ENCODE peak calls at places on chromosomes 7 and 10, in seven cellular contexts. J is Caco-2, I is lower lobe of right lung, P is cardiac fibroblast, U is kidney epithelial cell, H is neural crest cell, F is H1. Y is an unnamed sample.

GRCh38 chr7:142880886-142881505 is 4.5 kb downstream of the TRPV6 start:
- DNase-seq in J (peak), I (no peak), P (peak), U (no peak), H (peak), F (peak), Y (no peak)

GRCh38 chr7:36387437-36388345 is 2.0 kb upstream of the ANLN start:
- DNase-seq in J (no peak), I (no peak), P (no peak), U (no peak), H (no peak), F (no peak), Y (no peak)

GRCh38 chr10:60236869-60237524 is 152.7 kb downstream of the ANK3 start:
- DNase-seq in J (no peak), I (peak), P (peak), U (no peak), H (no peak), F (no peak), Y (no peak)

GRCh38 chr10:99966306-99966705 is 43.4 kb downstream of the DNMBP start:
- DNase-seq in J (peak), I (no peak), P (peak), U (peak), H (no peak), F (no peak), Y (no peak)

GRCh38 chr10:74854610-74855009 is 28.2 kb downstream of the KAT6B start:
- DNase-seq in J (no peak), I (no peak), P (no peak), U (no peak), H (no peak), F (no peak), Y (no peak)

GRCh38 chr7:17054836-17055235 is 173.1 kb upstream of the AGR3 start:
- DNase-seq in J (no peak), I (no peak), P (no peak), U (no peak), H (no peak), F (no peak), Y (no peak)

GRCh38 chr10:46094931-46095755 is 49.1 kb upstream of the MSMB start:
- DNase-seq in J (no peak), I (no peak), P (no peak), U (no peak), H (no peak), F (no peak), Y (no peak)

GRCh38 chr10:114520453-114520852 is 116.2 kb upstream of the AFAP1L2 start:
- DNase-seq in J (peak), I (no peak), P (peak), U (peak), H (no peak), F (no peak), Y (no peak)

GRCh38 chr10:21076381-21076780 is 179.3 kb upstream of the NEBL start:
- DNase-seq in J (no peak), I (no peak), P (peak), U (no peak), H (no peak), F (no peak), Y (no peak)

GRCh38 chr7:69892790-69893189 is 294.5 kb downstream of the AUTS2 start:
- DNase-seq in J (no peak), I (no peak), P (no peak), U (no peak), H (no peak), F (no peak), Y (no peak)

GRCh38 chr10:124747745-124748144 is 3.6 kb upstream of the FAM53B start:
- DNase-seq in J (no peak), I (no peak), P (no peak), U (no peak), H (no peak), F (no peak), Y (no peak)

GRCh38 chr10:26622891-26623290 is 74.6 kb upstream of the PDSS1 start:
- DNase-seq in J (no peak), I (no peak), P (no peak), U (no peak), H (no peak), F (no peak), Y (no peak)

GRCh38 chr10:103854687-103855423 is 521 bp downstream of the SH3PXD2A start:
- DNase-seq in J (peak), I (no peak), P (no peak), U (no peak), H (peak), F (peak), Y (no peak)

GRCh38 chr10:96276831-96277230 is 5.5 kb upstream of the BLNK start:
- DNase-seq in J (no peak), I (no peak), P (no peak), U (no peak), H (no peak), F (no peak), Y (no peak)

GRCh38 chr7:22016547-22016946 is 70.8 kb upstream of the CDCA7L start:
- DNase-seq in J (no peak), I (no peak), P (no peak), U (no peak), H (no peak), F (no peak), Y (no peak)

GRCh38 chr10:101143354-101143648 is 12.2 kb downstream of the TLX1 start:
- DNase-seq in J (no peak), I (no peak), P (no peak), U (no peak), H (no peak), F (no peak), Y (no peak)

GRCh38 chr10:125134483-125134848 is 25.9 kb downstream of the CTBP2 start:
- DNase-seq in J (no peak), I (no peak), P (no peak), U (no peak), H (no peak), F (no peak), Y (no peak)

GRCh38 chr7:131008840-131009651 is 275.0 kb upstream of the KLF14 start:
- DNase-seq in J (no peak), I (no peak), P (no peak), U (no peak), H (no peak), F (no peak), Y (no peak)

GRCh38 chr7:13042605-13043236 is 355.3 kb downstream of the ARL4A start:
- DNase-seq in J (no peak), I (no peak), P (no peak), U (peak), H (no peak), F (no peak), Y (no peak)

GRCh38 chr10:97640868-97641811 is 669 bp downstream of the PI4K2A start:
- DNase-seq in J (peak), I (peak), P (peak), U (no peak), H (no peak), F (peak), Y (peak)

GRCh38 chr7:997404-998395 is 14.7 kb downstream of the CYP2W1 start:
- DNase-seq in J (no peak), I (no peak), P (no peak), U (no peak), H (no peak), F (no peak), Y (no peak)

GRCh38 chr10:96395931-96396877 is 37.4 kb upstream of the OPALIN start:
- DNase-seq in J (peak), I (peak), P (peak), U (no peak), H (peak), F (peak), Y (no peak)

GRCh38 chr7:72069263-72069662 is 342.9 kb downstream of the CALN1 start:
- DNase-seq in J (no peak), I (no peak), P (no peak), U (no peak), H (no peak), F (no peak), Y (no peak)

GRCh38 chr10:8416192-8416701 is 361.8 kb downstream of the GATA3 start:
- DNase-seq in J (peak), I (no peak), P (no peak), U (no peak), H (no peak), F (no peak), Y (no peak)

GRCh38 chr7:25261545-25262135 is 33.4 kb upstream of the NPVF start:
- DNase-seq in J (no peak), I (no peak), P (no peak), U (no peak), H (no peak), F (no peak), Y (no peak)

GRCh38 chr7:148264933-148265557 is 325.5 kb upstream of the C7orf33 start:
- DNase-seq in J (peak), I (no peak), P (peak), U (no peak), H (no peak), F (no peak), Y (no peak)

GRCh38 chr7:132080967-132081668 is 495.2 kb downstream of the PLXNA4 start:
- DNase-seq in J (no peak), I (no peak), P (peak), U (no peak), H (no peak), F (no peak), Y (no peak)

GRCh38 chr10:88271736-88272135 is 311.4 kb downstream of the RNLS start:
- DNase-seq in J (no peak), I (no peak), P (peak), U (no peak), H (no peak), F (no peak), Y (no peak)

GRCh38 chr10:91690412-91690811 is 57.5 kb upstream of the PPP1R3C start:
- DNase-seq in J (no peak), I (no peak), P (no peak), U (no peak), H (no peak), F (no peak), Y (no peak)

DNA sequence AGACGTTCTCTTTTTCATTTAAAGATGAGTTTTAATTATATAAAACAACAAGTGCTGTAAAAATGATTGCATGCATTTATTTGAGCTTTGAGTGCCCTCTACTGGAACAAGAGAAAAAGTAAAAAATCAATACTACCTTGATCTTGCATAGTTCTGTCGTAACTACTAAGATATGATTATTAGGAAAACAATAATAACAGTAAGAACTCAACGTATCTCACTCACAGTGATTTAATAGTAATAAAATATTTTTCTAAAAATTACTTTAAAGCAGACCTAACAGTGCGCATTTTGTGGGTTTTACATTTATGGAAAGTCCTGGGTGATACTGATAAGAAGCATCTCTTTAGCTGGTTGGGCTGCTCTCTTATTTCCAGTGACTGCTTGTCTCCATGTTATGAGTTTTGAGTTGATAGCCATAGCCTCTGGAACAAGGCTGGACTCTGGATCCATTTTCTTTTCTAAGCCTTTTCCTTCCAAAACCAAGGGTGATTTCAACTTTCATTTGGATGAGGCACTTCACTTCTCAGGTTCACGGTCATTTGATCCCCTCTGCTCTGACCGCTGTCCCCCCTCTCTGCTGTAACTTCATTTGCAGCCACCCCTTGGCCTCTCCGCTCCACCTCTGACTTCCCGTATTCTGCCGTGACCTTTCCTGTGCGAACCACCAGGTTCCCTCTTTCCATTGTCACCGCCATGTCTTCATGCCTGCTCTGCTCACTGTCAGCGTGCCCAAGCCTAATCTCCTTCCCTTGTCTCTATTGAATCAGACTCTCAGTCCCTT is 29.6 kb upstream of the INHBA start:
- DNase-seq in J (no peak), I (peak), P (peak), U (no peak), H (no peak), F (no peak), Y (no peak)
- TF ChIP-seq CTCF in J (peak), I (peak), P (peak), U (peak), H (peak), F (no peak), Y (peak)

GRCh38 chr10:2572611-2573010 is 494.7 kb upstream of the PFKP start:
- DNase-seq in J (no peak), I (no peak), P (no peak), U (no peak), H (no peak), F (no peak), Y (no peak)

GRCh38 chr10:2576892-2577291 is 490.5 kb upstream of the PFKP start:
- DNase-seq in J (no peak), I (no peak), P (no peak), U (no peak), H (no peak), F (no peak), Y (no peak)

GRCh38 chr10:2575460-2575859 is 491.9 kb upstream of the PFKP start:
- DNase-seq in J (no peak), I (no peak), P (no peak), U (no peak), H (no peak), F (no peak), Y (no peak)
- TF ChIP-seq CTCF in J (no peak), I (no peak), P (no peak), U (no peak), H (no peak), F (no peak), Y (no peak)

GRCh38 chr7:128835231-128835751 is 5.1 kb downstream of the FLNC start:
- DNase-seq in J (no peak), I (no peak), P (no peak), U (no peak), H (no peak), F (no peak), Y (no peak)
- TF ChIP-seq CTCF in J (no peak), I (no peak), P (no peak), U (no peak), H (no peak), F (no peak), Y (no peak)

DNA sequence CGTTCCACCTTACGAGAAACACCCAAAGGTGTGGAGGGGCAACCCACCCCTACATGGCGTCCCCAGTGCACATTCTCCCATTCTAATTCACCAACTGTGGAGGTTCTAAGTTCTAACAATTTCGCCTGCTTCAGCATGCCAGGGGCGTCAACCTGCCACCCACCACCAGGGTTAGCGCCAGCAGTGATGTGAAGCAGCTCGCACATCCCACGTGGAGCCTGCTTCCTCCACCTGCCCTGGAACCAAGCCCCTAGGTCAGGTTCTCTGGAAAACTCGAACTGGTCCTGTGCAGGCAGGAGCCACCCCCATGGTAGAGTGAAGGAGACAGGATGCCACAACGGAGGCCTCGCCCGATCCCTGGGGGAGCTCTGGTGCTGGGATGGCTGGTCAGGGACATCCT is 33.3 kb upstream of the FXYD4 start:
- DNase-seq in J (peak), I (no peak), P (no peak), U (no peak), H (no peak), F (no peak), Y (no peak)
- TF ChIP-seq CTCF in J (no peak), I (no peak), P (no peak), U (no peak), H (no peak), F (peak), Y (peak)

DNA sequence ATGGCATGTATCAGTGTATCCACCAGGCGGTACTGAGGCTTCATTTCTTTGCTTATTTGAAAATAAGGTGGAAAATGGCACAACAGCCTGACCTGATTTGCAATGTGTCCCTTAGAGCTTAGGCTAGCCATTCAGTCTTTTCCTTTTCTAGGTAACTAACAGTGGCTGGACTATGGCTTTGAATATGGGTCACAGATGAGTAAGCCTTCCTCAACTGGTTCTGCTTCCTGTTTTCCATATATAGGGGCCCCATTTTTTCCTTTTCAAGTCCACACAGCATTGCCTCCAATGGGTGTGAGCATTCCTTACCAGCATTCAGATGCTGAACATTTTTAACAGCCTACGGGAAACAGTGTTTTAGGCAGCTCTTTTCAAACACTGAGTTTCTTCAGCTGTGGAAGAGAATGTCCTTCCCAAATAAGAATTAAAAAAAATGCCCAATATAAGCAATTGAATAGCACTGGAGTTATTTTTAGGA is 3.9 kb upstream of the ITGB1 start:
- DNase-seq in J (no peak), I (no peak), P (peak), U (peak), H (no peak), F (no peak), Y (no peak)
- TF ChIP-seq CTCF in J (no peak), I (no peak), P (peak), U (peak), H (peak), F (no peak), Y (peak)

DNA sequence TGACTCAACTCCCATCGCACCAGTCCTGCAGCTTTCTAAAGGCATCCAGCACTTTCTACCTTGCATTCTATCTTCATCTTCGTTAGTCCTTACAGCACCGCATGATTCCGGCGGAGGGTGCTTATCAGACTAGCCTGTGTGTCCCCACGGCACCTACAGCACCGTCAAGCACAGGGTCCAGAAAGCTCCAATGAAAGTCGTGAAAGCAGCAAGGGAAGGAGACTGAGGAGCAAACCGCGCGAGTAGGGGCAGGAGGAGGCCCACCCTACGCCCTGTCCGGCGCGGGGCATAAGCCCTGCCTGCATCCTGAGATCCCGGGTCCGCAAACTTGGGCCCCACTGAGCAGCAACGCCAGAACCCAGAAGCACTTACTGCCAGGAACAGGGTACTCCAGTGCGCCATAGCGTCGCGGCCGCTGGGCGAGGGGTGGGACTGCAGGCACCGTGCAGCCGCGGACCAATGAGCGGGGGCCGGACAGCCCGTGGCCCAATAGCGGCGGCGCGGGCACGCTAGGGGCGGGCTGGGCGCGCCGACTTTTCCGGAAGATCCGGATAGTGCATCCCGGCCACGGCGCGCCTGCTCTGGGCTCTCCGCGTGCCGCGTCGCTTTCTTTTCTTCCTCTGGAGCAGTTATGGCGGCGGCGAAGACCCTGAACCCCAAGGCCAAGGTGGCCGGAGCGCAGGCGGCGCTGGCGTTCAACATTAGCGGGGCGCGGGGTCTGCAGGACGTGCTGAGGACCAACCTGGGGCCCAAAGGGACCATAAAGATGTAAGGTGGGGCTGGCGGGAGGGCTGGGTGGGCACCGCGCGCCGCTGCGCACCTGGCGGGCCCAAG is 122.1 kb upstream of the VKORC1L1 start:
- DNase-seq in J (peak), I (peak), P (peak), U (peak), H (peak), F (peak), Y (peak)
- TF ChIP-seq CTCF in J (no peak), I (peak), P (no peak), U (no peak), H (no peak), F (no peak), Y (peak)

GRCh38 chr7:92609921-92610518 is 19.8 kb upstream of the FAM133B start:
- DNase-seq in J (no peak), I (no peak), P (peak), U (no peak), H (no peak), F (no peak), Y (no peak)
- TF ChIP-seq CTCF in J (peak), I (peak), P (peak), U (peak), H (peak), F (no peak), Y (peak)

Y was measured in type B pancreatic cell.